ENCODE peak calls at places on chromosomes 3 and 15, in five cellular contexts. I, E, V, T and A are unnamed samples. For H3K4me1, the result is how much of the 10 kb centered on the place peaks cover.

GRCh38 chr15:90001062-90001682 is at the start of gene ZNF710:
- DNase-seq in I (peak), E (peak), V (peak), T (peak), A (peak)

GRCh38 chr3:54915976-54916375 is 11.9 kb downstream of the LRTM1 start:
- DNase-seq in I (no peak), E (no peak), V (no peak), T (no peak), A (no peak)

GRCh38 chr3:72821170-72821781 is 27.0 kb downstream of the SHQ1 start:
- DNase-seq in I (no peak), E (peak), V (peak), T (no peak), A (peak)

GRCh38 chr3:59515936-59516335 is 466.1 kb upstream of the CFAP20DC start:
- DNase-seq in I (peak), E (no peak), V (no peak), T (no peak), A (no peak)

GRCh38 chr15:74319596-74320357 is 47.7 kb downstream of the CYP11A1 start:
- DNase-seq in I (peak), E (no peak), V (no peak), T (no peak), A (no peak)

GRCh38 chr3:186432189-186432588 is 70.2 kb upstream of the DGKG start:
- DNase-seq in I (no peak), E (no peak), V (no peak), T (no peak), A (no peak)

GRCh38 chr15:29920515-29920914 is 98.2 kb upstream of the TJP1 start:
- DNase-seq in I (peak), E (peak), V (peak), T (no peak), A (peak)

GRCh38 chr15:80503319-80503952 is 99.3 kb downstream of the ARNT2 start:
- DNase-seq in I (no peak), E (no peak), V (no peak), T (no peak), A (no peak)

GRCh38 chr3:124882749-124883148 is 4.4 kb downstream of the ITGB5 start:
- DNase-seq in I (peak), E (no peak), V (no peak), T (no peak), A (no peak)

GRCh38 chr3:187112934-187113793 is 26.1 kb downstream of the RPL39L start:
- DNase-seq in I (no peak), E (peak), V (no peak), T (no peak), A (no peak)

GRCh38 chr3:182637350-182638197 is 155.7 kb upstream of the ATP11B start:
- DNase-seq in I (no peak), E (no peak), V (no peak), T (no peak), A (no peak)

GRCh38 chr3:3817870-3818269 is 18.6 kb downstream of the LRRN1 start:
- DNase-seq in I (no peak), E (no peak), V (no peak), T (no peak), A (no peak)

GRCh38 chr3:197430961-197431910 is 124.5 kb downstream of the BDH1 start:
- DNase-seq in I (no peak), E (no peak), V (no peak), T (no peak), A (no peak)

GRCh38 chr15:27057904-27058645 is 87.1 kb downstream of the GABRG3 start:
- DNase-seq in I (no peak), E (no peak), V (no peak), T (no peak), A (no peak)

GRCh38 chr3:197795200-197795599 is 4.1 kb downstream of the LRCH3 start:
- DNase-seq in I (no peak), E (no peak), V (no peak), T (no peak), A (no peak)

GRCh38 chr3:161284989-161285388 is 63.9 kb downstream of the NMD3 start:
- DNase-seq in I (no peak), E (no peak), V (no peak), T (no peak), A (peak)

GRCh38 chr15:42549052-42549491 is 434 bp downstream of the HAUS2 start:
- DNase-seq in I (no peak), E (peak), V (peak), T (peak), A (peak)

GRCh38 chr3:134389865-134390264 is 15.6 kb upstream of the AMOTL2 start:
- DNase-seq in I (no peak), E (no peak), V (no peak), T (no peak), A (no peak)

GRCh38 chr3:156676467-156677119 is 2.2 kb downstream of the TIPARP start:
- DNase-seq in I (no peak), E (no peak), V (no peak), T (no peak), A (no peak)

GRCh38 chr3:143484851-143485512 is 363.3 kb downstream of the SLC9A9 start:
- DNase-seq in I (peak), E (no peak), V (no peak), T (no peak), A (no peak)

GRCh38 chr15:61889706-61890105 is 170.5 kb downstream of the VPS13C start:
- DNase-seq in I (no peak), E (no peak), V (no peak), T (no peak), A (no peak)

GRCh38 chr3:155737844-155738460 is 6.9 kb downstream of the PLCH1 start:
- DNase-seq in I (no peak), E (peak), V (peak), T (no peak), A (peak)

GRCh38 chr3:33706056-33706455 is 12.0 kb downstream of the CLASP2 start:
- DNase-seq in I (no peak), E (no peak), V (no peak), T (no peak), A (no peak)

GRCh38 chr3:127886276-127886862 is 28.7 kb upstream of the KBTBD12 start:
- DNase-seq in I (no peak), E (no peak), V (no peak), T (no peak), A (peak)

GRCh38 chr3:73228425-73228824 is 167.0 kb downstream of the EBLN2 start:
- DNase-seq in I (no peak), E (no peak), V (no peak), T (no peak), A (no peak)

GRCh38 chr3:156826144-156826895 is at the start of gene LEKR1:
- DNase-seq in I (peak), E (peak), V (peak), T (peak), A (peak)

GRCh38 chr3:12865271-12865670 is 23.9 kb upstream of the RPL32 start:
- DNase-seq in I (no peak), E (no peak), V (no peak), T (no peak), A (no peak)

GRCh38 chr3:103393395-103394186 is 958.8 kb downstream of the ZPLD1 start:
- DNase-seq in I (no peak), E (no peak), V (no peak), T (no peak), A (no peak)

GRCh38 chr3:115808816-115809215 is 185.5 kb downstream of the GAP43 start:
- DNase-seq in I (no peak), E (no peak), V (no peak), T (no peak), A (no peak)

GRCh38 chr15:98898122-98898521 is 109.5 kb downstream of the PGPEP1L start:
- DNase-seq in I (no peak), E (no peak), V (no peak), T (no peak), A (no peak)
- H3K4me1 ChIP-seq in I (under half), E (under half), V (under half), T (under half), A (under half)

DNA sequence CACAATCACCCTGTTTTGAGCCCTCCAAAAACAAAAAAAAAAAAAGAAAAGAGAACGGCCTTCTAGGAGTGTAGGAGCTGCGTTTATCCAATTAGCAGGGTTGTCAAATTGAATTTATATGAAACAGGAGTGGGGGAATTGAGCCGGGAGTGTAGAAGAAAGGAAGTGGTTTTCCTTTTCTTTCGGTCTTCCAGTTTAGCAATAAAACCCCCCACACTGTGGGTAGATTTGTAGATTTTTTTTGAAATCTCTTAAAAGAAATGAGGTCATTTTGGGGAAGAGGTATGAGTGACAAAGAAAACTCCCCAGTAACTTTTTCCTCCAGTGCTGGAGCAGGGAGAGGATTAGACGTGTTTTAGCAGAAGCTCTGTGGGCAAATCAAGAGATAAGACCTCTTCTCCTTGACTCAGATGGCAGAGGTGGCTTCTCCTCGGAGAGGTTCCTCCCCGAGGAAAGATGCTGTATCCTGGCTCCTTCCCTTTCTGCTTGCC is 30.8 kb downstream of the BOC start:
- DNase-seq in I (no peak), E (no peak), V (no peak), T (no peak), A (no peak)
- H3K4me1 ChIP-seq in I (under half), E (under half), V (under half), T (under half), A (under half)

DNA sequence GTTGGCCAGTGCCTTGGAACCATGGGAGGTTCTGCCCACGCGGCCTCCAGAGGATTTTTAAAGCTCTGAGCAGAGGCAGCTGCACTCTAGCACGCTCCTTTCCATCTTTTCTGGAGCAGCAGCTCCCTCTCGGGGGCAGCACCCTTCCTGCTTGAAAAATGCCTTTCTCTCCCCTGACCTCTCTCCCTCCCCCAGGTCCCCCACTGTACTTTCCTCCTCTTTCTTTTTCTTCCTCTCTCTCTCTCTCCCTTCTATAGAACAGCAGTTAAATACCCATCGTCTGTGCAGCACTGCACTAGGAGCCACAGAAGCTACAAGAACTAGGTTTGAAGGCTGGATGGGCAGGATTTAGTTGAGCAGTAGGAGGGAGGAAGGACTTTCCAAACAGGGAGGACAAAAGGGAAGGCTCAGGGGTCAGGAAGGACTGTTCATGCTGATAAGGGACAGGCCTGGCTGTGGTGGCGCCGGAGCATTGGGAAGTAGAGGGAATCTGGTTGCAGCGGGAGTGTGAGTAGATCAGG is 4.4 kb downstream of the ALPK3 start:
- DNase-seq in I (no peak), E (no peak), V (no peak), T (no peak), A (no peak)
- H3K4me1 ChIP-seq in I (under half), E (under half), V (under half), T (under half), A (under half)

DNA sequence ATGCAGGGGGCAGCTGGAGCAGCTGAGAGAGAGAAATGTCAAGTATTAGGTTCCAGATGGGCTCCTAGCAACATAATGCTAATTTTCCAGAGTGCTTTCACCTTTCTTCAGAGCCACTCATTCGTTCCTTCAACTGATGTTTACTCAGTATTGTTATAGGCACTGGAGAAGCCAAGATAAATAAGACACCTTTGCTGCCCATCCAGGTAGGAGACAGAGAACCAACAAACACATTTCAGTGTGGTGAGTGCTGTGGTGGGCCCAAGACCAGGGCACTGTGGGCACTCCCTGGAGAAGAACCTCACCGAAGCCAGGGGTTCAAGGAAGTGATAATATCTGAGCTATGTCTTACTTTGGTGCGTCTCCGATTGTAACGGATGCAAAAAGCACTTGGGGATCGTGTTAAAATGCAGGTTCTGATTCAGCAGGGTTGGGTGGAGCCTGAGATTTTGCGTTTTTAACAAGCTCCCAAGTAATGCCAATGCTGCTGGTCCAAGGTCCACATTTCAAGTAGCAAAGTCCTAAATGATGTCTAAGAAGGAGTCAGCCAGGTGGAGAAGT is 42.0 kb upstream of the PLCL2 start:
- DNase-seq in I (no peak), E (no peak), V (no peak), T (peak), A (no peak)
- H3K4me1 ChIP-seq in I (under half), E (under half), V (half or more), T (half or more), A (under half)

DNA sequence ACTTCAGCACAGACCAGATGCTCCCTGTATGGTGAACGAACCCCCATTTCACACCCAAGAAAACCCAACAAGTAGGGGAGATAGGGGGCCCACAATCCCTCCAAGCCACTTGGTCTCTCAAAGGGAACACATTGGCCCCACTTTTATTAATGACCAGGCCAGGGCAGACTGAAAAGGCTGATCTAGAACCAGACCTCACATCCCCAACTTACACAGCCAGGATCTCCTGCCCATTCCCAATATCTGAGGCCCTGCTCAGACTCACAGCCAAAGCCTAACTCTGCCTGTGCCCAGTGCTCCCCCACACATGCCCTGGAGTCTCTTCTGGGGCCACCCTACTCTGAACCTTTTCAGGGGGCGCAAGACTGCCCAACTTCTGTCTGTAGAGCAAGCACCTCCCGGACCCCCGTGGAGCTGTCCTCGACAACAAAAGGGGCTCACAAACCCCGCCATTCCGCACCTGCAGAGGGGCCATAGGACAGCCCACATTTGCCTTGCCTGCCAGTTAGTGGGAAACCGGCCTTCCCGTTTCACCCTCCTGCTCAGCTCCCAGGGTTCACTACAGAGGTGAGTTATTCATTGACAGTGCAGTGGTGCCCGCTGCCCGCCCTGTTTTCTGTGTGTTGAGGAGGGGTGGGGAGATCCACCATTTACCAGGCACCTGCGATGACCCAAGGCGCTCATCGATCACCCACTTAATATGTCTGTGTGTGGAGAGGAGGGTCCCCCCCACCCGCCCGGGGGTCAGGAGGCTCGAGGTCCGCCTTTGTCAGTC is 1.6 kb downstream of the PLXNB1 start:
- DNase-seq in I (peak), E (peak), V (peak), T (no peak), A (no peak)
- H3K4me1 ChIP-seq in I (under half), E (half or more), V (half or more), T (under half), A (under half)

GRCh38 chr15:70088887-70089691 is 8.6 kb downstream of the TLE3 start:
- DNase-seq in I (peak), E (peak), V (no peak), T (no peak), A (no peak)
- H3K4me1 ChIP-seq in I (half or more), E (half or more), V (under half), T (half or more), A (under half)

GRCh38 chr3:66366747-66367146 is 134.1 kb downstream of the LRIG1 start:
- DNase-seq in I (no peak), E (no peak), V (no peak), T (no peak), A (no peak)

GRCh38 chr3:66367979-66368378 is 132.8 kb downstream of the LRIG1 start:
- DNase-seq in I (no peak), E (no peak), V (no peak), T (no peak), A (no peak)

GRCh38 chr3:66371432-66371831 is 129.4 kb downstream of the LRIG1 start:
- DNase-seq in I (no peak), E (no peak), V (no peak), T (no peak), A (no peak)

GRCh38 chr3:66372681-66373350 is 128.0 kb downstream of the LRIG1 start:
- DNase-seq in I (peak), E (peak), V (peak), T (peak), A (no peak)

DNA sequence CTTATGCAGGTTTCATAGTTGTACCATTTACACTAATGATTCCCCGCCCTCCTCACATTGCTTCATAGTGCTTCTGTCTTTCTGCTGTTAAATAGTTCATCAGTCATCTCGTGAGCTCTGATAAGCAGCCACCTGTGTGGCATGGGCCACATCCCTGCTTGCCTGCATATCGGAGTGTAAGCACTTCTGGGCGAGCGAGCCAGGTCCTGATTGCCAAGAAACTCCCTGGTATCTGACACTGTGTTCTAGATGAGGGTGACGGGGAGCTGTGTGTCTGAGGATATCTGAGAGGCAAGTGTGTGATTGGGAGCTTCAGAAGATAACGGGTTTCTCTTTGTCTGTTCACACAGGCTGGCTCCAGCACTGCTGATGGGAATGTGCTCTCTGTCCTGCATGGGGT is 130.6 kb downstream of the LRIG1 start:
- DNase-seq in I (no peak), E (no peak), V (peak), T (no peak), A (no peak)
- H3K4me1 ChIP-seq in I (under half), E (under half), V (under half), T (under half), A (under half)

GRCh38 chr3:46873521-46873920 is 4.0 kb upstream of the PTH1R start:
- DNase-seq in I (no peak), E (no peak), V (no peak), T (no peak), A (no peak)
- H3K4me1 ChIP-seq in I (under half), E (half or more), V (under half), T (under half), A (under half)